ENCODE peak calls at places on chromosomes 16 and 17, in nine cellular contexts. J is iPS-NIHi11; Y is stimulated activated naive CD4-positive, alpha-beta T cell; N is NCI-H460; F is right lobe of liver; O is heart left ventricle; V is T-helper 9 cell; C is HS-27A; I is HCEC 1CT. E is an unnamed sample.

GRCh38 chr17:75641343-75641742 is 8.1 kb downstream of the SMIM5 start:
- DNase-seq in J (no peak), Y (no peak), N (no peak), F (no peak), O (peak; percentile 53), V (no peak), C (no peak), I (no peak), E (no peak)

GRCh38 chr17:14149751-14150150 is 80.4 kb downstream of the COX10 start:
- DNase-seq in J (no peak), Y (no peak), N (no peak), F (no peak), O (no peak), V (no peak), C (no peak), I (no peak), E (no peak)

GRCh38 chr16:89170346-89171215 is 967 bp upstream of the CDH15 start:
- DNase-seq in J (no peak), Y (no peak), N (no peak), F (peak; percentile 58), O (peak; percentile 64), V (no peak), C (no peak), I (no peak), E (peak; percentile 60)

GRCh38 chr16:58500329-58501241 is 642 bp downstream of the NDRG4 start:
- DNase-seq in J (peak; percentile 51), Y (no peak), N (no peak), F (no peak), O (no peak), V (no peak), C (no peak), I (no peak), E (no peak)

GRCh38 chr17:12512712-12513355 is 152.9 kb upstream of the MYOCD start:
- DNase-seq in J (no peak), Y (no peak), N (no peak), F (no peak), O (no peak), V (no peak), C (no peak), I (peak; percentile 54), E (no peak)

GRCh38 chr17:81328925-81329278 is 33.8 kb upstream of the SLC38A10 start:
- DNase-seq in J (no peak), Y (no peak), N (no peak), F (no peak), O (no peak), V (no peak), C (no peak), I (no peak), E (no peak)

GRCh38 chr17:9219631-9220415 is 198.5 kb downstream of the NTN1 start:
- DNase-seq in J (no peak), Y (no peak), N (no peak), F (peak; percentile 23), O (no peak), V (no peak), C (no peak), I (no peak), E (no peak)

GRCh38 chr17:32342603-32343325 is 791 bp upstream of the C17orf75 start:
- DNase-seq in J (no peak), Y (no peak), N (no peak), F (no peak), O (no peak), V (no peak), C (no peak), I (no peak), E (no peak)

GRCh38 chr16:50121721-50122445 is 31.2 kb upstream of the TENT4B start:
- DNase-seq in J (no peak), Y (peak; percentile 56), N (no peak), F (no peak), O (no peak), V (no peak), C (no peak), I (no peak), E (peak; percentile 82)

GRCh38 chr17:75459246-75459589 is 2.8 kb downstream of the TMEM94 start:
- DNase-seq in J (no peak), Y (no peak), N (no peak), F (no peak), O (no peak), V (no peak), C (no peak), I (no peak), E (no peak)